ENCODE peak calls at places on chromosomes 12 and 14, in nine cellular contexts. A is foreskin keratinocyte; S is EL; B is hippocampal formation; N is neural crest cell; Q is cardiac muscle cell; K is GM06990; Z is stimulated activated CD4-positive, alpha-beta T cell treated with anti-CD3 and anti-CD28 coated beads, Interleukin-4, amount 100 ng/mL, for 48 hours; O is NCI-H2029. P is an unnamed sample.

GRCh38 chr12:106780010-106780625 is 5.6 kb downstream of the RIC8B start:
- DNase-seq in O (no peak), Q (no peak), N (no peak), S (peak; percentile 57), K (no peak), Z (no peak), A (peak; percentile 68), B (no peak), P (no peak)

GRCh38 chr12:103560604-103561101 is 26.4 kb upstream of the STAB2 start:
- DNase-seq in O (no peak), B (no peak), S (peak; percentile 99), A (peak; percentile 100), Z (no peak), K (no peak), N (no peak), Q (peak; percentile 92), P (no peak)

GRCh38 chr14:99955826-99956455 is 109.3 kb upstream of the EVL start:
- DNase-seq in K (no peak), O (no peak), Q (no peak), N (no peak), B (no peak), A (no peak), Z (no peak), S (no peak), P (no peak)

GRCh38 chr14:37594238-37594915 is 672 bp downstream of the FOXA1 start:
- DNase-seq in Q (peak; percentile 84), B (no peak), N (peak; percentile 82), A (peak; percentile 72), S (peak; percentile 81), O (peak; percentile 95), K (no peak), Z (peak; percentile 34), P (peak; percentile 1)

GRCh38 chr14:93019367-93019843 is 96.3 kb downstream of the ITPK1 start:
- DNase-seq in B (peak; percentile 42), N (no peak), Q (no peak), O (no peak), A (no peak), Z (no peak), K (no peak), S (no peak), P (no peak)

GRCh38 chr12:122227341-122227740 is 1.5 kb upstream of the DIABLO start:
- DNase-seq in B (no peak), O (no peak), N (no peak), K (no peak), S (no peak), A (no peak), Z (no peak), Q (no peak), P (no peak)

GRCh38 chr14:29426083-29426482 is 501.6 kb downstream of the PRKD1 start:
- DNase-seq in K (no peak), A (no peak), S (no peak), O (no peak), Z (no peak), N (no peak), B (no peak), Q (no peak), P (no peak)

GRCh38 chr14:94027566-94028449 is 1.7 kb downstream of the OTUB2 start:
- DNase-seq in K (no peak), Z (no peak), O (peak; percentile 32), N (no peak), A (peak; percentile 43), B (no peak), S (no peak), Q (no peak), P (no peak)

GRCh38 chr12:65615091-65615490 is 209.2 kb upstream of the HMGA2 start:
- DNase-seq in Z (no peak), Q (peak; percentile 84), A (no peak), K (no peak), O (no peak), S (peak; percentile 87), N (no peak), B (no peak), P (no peak)

GRCh38 chr12:101995684-101996083 is 66.1 kb downstream of the WASHC3 start:
- DNase-seq in S (no peak), N (no peak), Z (no peak), A (no peak), Q (no peak), B (no peak), O (peak; percentile 26), K (no peak), P (no peak)

GRCh38 chr14:75648066-75648838 is 12.4 kb downstream of the ERG28 start:
- DNase-seq in Z (no peak), Q (peak; percentile 92), A (peak; percentile 42), S (peak; percentile 99), K (no peak), N (no peak), O (peak; percentile 54), B (no peak), P (no peak)

GRCh38 chr14:77040995-77041744 is 12.7 kb upstream of the IRF2BPL start:
- DNase-seq in O (no peak), K (no peak), A (no peak), S (no peak), Q (no peak), B (no peak), N (no peak), Z (no peak), P (no peak)